ENCODE peak calls at places on chromosome 14, in nine cellular contexts. P is lung; B is GM19239; A is A549; T is T-cell; F is Kasumi-1; Y is CD4-positive, CD25-positive, alpha-beta regulatory T cell; U is EL; L is activated CD4-positive, alpha-beta T cell treated with anti-CD3 and anti-CD28 coated beads, Interleukin-2, amount 10 ng/mL, durations not matched to agents 7 days and 5 days. I is an unnamed sample.

GRCh38 chr14:52923902-52924575 is 26.8 kb downstream of the FERMT2 start:
- DNase-seq in A (peak; percentile 33), B (no peak), U (no peak), Y (no peak), L (peak; percentile 10), T (no peak), F (no peak), P (no peak), I (no peak)

GRCh38 chr14:70595443-70596185 is 4.8 kb downstream of the MED6 start:
- DNase-seq in A (peak; percentile 8), B (no peak), F (no peak), T (no peak), P (no peak), L (no peak), U (no peak), Y (no peak), I (no peak)

GRCh38 chr14:93219103-93219726 is 12.2 kb downstream of the UBR7 start:
- DNase-seq in P (no peak), L (peak; percentile 69), B (no peak), U (peak; percentile 47), Y (peak; percentile 29), A (peak; percentile 80), F (peak; percentile 72), T (peak; percentile 58), I (no peak)

GRCh38 chr14:64454671-64455070 is 10.6 kb upstream of the AKAP5 start:
- DNase-seq in F (no peak), A (no peak), U (no peak), P (no peak), L (no peak), T (no peak), B (no peak), Y (no peak), I (no peak)

GRCh38 chr14:37566811-37567371 is 28.2 kb downstream of the FOXA1 start:
- DNase-seq in T (no peak), L (no peak), P (no peak), B (no peak), A (peak; percentile 78), Y (no peak), F (no peak), U (no peak), I (no peak)

GRCh38 chr14:99733551-99734405 is 49.7 kb downstream of the CYP46A1 start:
- DNase-seq in F (no peak), L (no peak), T (no peak), Y (no peak), U (no peak), B (no peak), A (no peak), P (no peak), I (peak; percentile 68)

GRCh38 chr14:71021347-71022014 is 114.2 kb downstream of the PCNX1 start:
- DNase-seq in T (no peak), U (peak; percentile 87), P (no peak), Y (no peak), B (no peak), F (no peak), L (no peak), A (peak; percentile 19), I (no peak)

GRCh38 chr14:101126376-101127130 is 223.0 kb upstream of the RTL1 start:
- DNase-seq in L (no peak), B (no peak), P (peak; percentile 25), F (no peak), T (no peak), U (no peak), A (no peak), Y (no peak), I (peak; percentile 26)

GRCh38 chr14:102235275-102235897 is 69.6 kb downstream of the MOK start:
- DNase-seq in T (peak; percentile 66), Y (peak; percentile 55), L (peak; percentile 83), P (peak; percentile 78), F (peak; percentile 76), A (peak; percentile 85), U (peak; percentile 80), B (peak; percentile 91), I (peak; percentile 87)

GRCh38 chr14:92747701-92748258 is 647 bp downstream of the LGMN start:
- DNase-seq in L (no peak), B (no peak), A (no peak), U (peak; percentile 29), F (no peak), Y (no peak), T (no peak), P (no peak), I (no peak)

GRCh38 chr14:65551019-65551643 is 138.6 kb downstream of the FUT8 start:
- DNase-seq in A (no peak), B (no peak), Y (no peak), U (no peak), P (no peak), L (no peak), F (no peak), T (no peak), I (no peak)

GRCh38 chr14:21556378-21557083 is 23.3 kb downstream of the OR10G3 start:
- DNase-seq in T (no peak), U (no peak), P (no peak), B (no peak), F (no peak), L (no peak), Y (no peak), A (no peak), I (no peak)

GRCh38 chr14:105398726-105399440 is 545 bp downstream of the TEX22 start:
- DNase-seq in Y (no peak), P (no peak), T (no peak), B (peak; percentile 68), L (peak; percentile 50), A (peak; percentile 46), U (no peak), F (no peak), I (no peak)

GRCh38 chr14:60561845-60562746 is 53.1 kb downstream of the SIX6 start:
- DNase-seq in T (no peak), F (peak; percentile 85), U (peak; percentile 56), B (no peak), A (peak; percentile 81), Y (no peak), P (no peak), L (peak; percentile 14), I (no peak)

GRCh38 chr14:100838493-100839440 is 12.8 kb downstream of the MEG3 start:
- DNase-seq in F (no peak), L (no peak), U (no peak), P (no peak), Y (no peak), B (no peak), T (no peak), A (no peak), I (no peak)

GRCh38 chr14:30621354-30621953 is 665 bp upstream of the SCFD1 start:
- DNase-seq in T (no peak), A (peak; percentile 48), B (no peak), U (peak; percentile 39), P (no peak), L (peak; percentile 16), Y (no peak), F (peak; percentile 49), I (no peak)

GRCh38 chr14:103510311-103511021 is 12.2 kb downstream of the CKB start:
- DNase-seq in Y (no peak), A (no peak), F (no peak), L (no peak), B (no peak), P (no peak), U (no peak), T (no peak), I (no peak)

GRCh38 chr14:96267336-96267735 is 11.3 kb downstream of the BDKRB1 start:
- DNase-seq in Y (no peak), L (no peak), U (peak; percentile 94), B (no peak), F (no peak), P (no peak), T (no peak), A (no peak), I (no peak)

GRCh38 chr14:70555890-70556289 is 21.1 kb upstream of the ADAM20 start:
- DNase-seq in T (no peak), F (no peak), L (peak; percentile 9), B (no peak), A (no peak), Y (no peak), U (peak; percentile 20), P (no peak), I (no peak)

GRCh38 chr14:25038044-25038668 is 11.8 kb downstream of the STXBP6 start:
- DNase-seq in T (no peak), A (no peak), U (no peak), L (no peak), Y (no peak), P (no peak), B (no peak), F (no peak), I (no peak)

GRCh38 chr14:70718383-70719123 is 76.8 kb downstream of the TTC9 start:
- DNase-seq in T (no peak), B (no peak), U (no peak), A (peak; percentile 67), F (no peak), Y (no peak), L (no peak), P (no peak), I (no peak)

GRCh38 chr14:24366664-24367505 is 1.1 kb upstream of the NFATC4 start:
- DNase-seq in Y (no peak), U (peak; percentile 96), P (peak; percentile 91), F (no peak), A (peak; percentile 84), L (no peak), B (peak; percentile 68), T (no peak), I (peak; percentile 94)

GRCh38 chr14:74697543-74697942 is 15.3 kb downstream of the AREL1 start:
- DNase-seq in Y (no peak), P (no peak), T (no peak), U (peak; percentile 85), F (no peak), L (no peak), B (no peak), A (no peak), I (no peak)

GRCh38 chr14:101197595-101198397 is 294.3 kb upstream of the RTL1 start:
- DNase-seq in T (no peak), L (no peak), A (no peak), F (no peak), Y (no peak), B (no peak), U (no peak), P (no peak), I (peak; percentile 50)

GRCh38 chr14:104267895-104268294 is 129.5 kb downstream of the KIF26A start:
- DNase-seq in F (no peak), B (no peak), L (no peak), Y (no peak), P (no peak), T (no peak), U (no peak), A (no peak), I (no peak)

GRCh38 chr14:70660967-70661871 is 19.5 kb downstream of the TTC9 start:
- DNase-seq in U (no peak), L (peak; percentile 72), T (peak; percentile 69), Y (peak; percentile 18), F (no peak), P (no peak), B (no peak), A (no peak), I (no peak)

GRCh38 chr14:23487216-23487615 is 17.7 kb downstream of the NGDN start:
- DNase-seq in L (no peak), B (no peak), T (no peak), U (no peak), A (no peak), P (no peak), Y (no peak), F (no peak), I (no peak)

GRCh38 chr14:29442720-29443119 is 484.9 kb downstream of the PRKD1 start:
- DNase-seq in Y (no peak), L (no peak), U (peak; percentile 74), P (no peak), F (no peak), T (no peak), A (no peak), B (no peak), I (no peak)

GRCh38 chr14:22561661-22562579 is 27.1 kb downstream of the DAD1 start:
- DNase-seq in A (no peak), L (peak; percentile 89), U (no peak), Y (peak; percentile 71), B (no peak), T (peak; percentile 86), P (peak; percentile 70), F (peak; percentile 57), I (no peak)

GRCh38 chr14:55129428-55130193 is 559 bp downstream of the LGALS3 start:
- DNase-seq in B (peak; percentile 75), F (peak; percentile 9), P (peak; percentile 67), U (peak; percentile 73), T (peak; percentile 28), A (peak; percentile 72), L (peak; percentile 38), Y (peak; percentile 38), I (peak; percentile 82)

GRCh38 chr14:33676135-33676566 is 274.7 kb downstream of the EGLN3 start:
- DNase-seq in B (no peak), P (no peak), Y (no peak), F (no peak), T (no peak), U (peak; percentile 64), L (no peak), A (peak; percentile 37), I (no peak)

I was measured in right atrium auricular region.